ENCODE peak calls at places on chromosomes 6 and 20, in ten cellular contexts. X is cardiac fibroblast, C is activated B cell treated with CpG ODN at 0.5 μM for 24 hours, U is lower leg skin, B is left lung, P is left ventricle myocardium inferior, T is GM13976, V is fibroblast of lung, M is OCI-LY7, Q is GM23338. I is an unnamed sample.

GRCh38 chr6:136526196-136526930 is 23.9 kb downstream of the MAP7 start:
- DNase-seq in U (peak), T (peak), V (peak), C (no peak), B (peak), M (no peak), Q (peak), P (peak), X (peak), I (peak)

GRCh38 chr20:17538517-17539170 is 7.5 kb upstream of the BFSP1 start:
- DNase-seq in U (no peak), B (no peak), P (no peak), M (no peak), T (no peak), X (no peak), C (no peak), Q (no peak), V (no peak), I (peak)

GRCh38 chr20:49843139-49843538 is 30.5 kb downstream of the SLC9A8 start:
- DNase-seq in M (no peak), C (no peak), U (no peak), V (no peak), B (no peak), Q (no peak), P (no peak), T (no peak), X (no peak), I (no peak)

GRCh38 chr6:72720464-72720863 is 98.6 kb downstream of the KCNQ5 start:
- DNase-seq in V (no peak), B (no peak), X (peak), Q (no peak), C (no peak), P (no peak), U (no peak), M (no peak), T (no peak), I (no peak)

GRCh38 chr6:35973670-35974222 is 50.7 kb downstream of the SLC26A8 start:
- DNase-seq in M (no peak), B (peak), V (no peak), C (no peak), X (peak), Q (no peak), P (no peak), U (no peak), T (peak), I (peak)

GRCh38 chr20:61951695-61952533 is 113.8 kb downstream of the TAF4 start:
- DNase-seq in X (no peak), V (peak), M (no peak), C (no peak), B (peak), T (no peak), Q (peak), U (no peak), P (no peak), I (no peak)

GRCh38 chr6:24924956-24925355 is 10.8 kb downstream of the RIPOR2 start:
- DNase-seq in M (no peak), U (no peak), T (no peak), B (no peak), Q (no peak), P (no peak), V (no peak), X (no peak), C (no peak), I (no peak)

GRCh38 chr6:168020242-168020641 is 22.8 kb downstream of the KIF25 start:
- DNase-seq in X (no peak), B (no peak), P (no peak), T (no peak), C (no peak), U (no peak), V (no peak), M (no peak), Q (no peak), I (no peak)

GRCh38 chr6:116528800-116529199 is 16.7 kb downstream of the TRAPPC3L start:
- DNase-seq in P (no peak), U (no peak), V (no peak), M (no peak), Q (no peak), C (no peak), T (no peak), B (no peak), X (peak), I (no peak)

GRCh38 chr20:4633780-4634179 is 87.9 kb upstream of the PRND start:
- DNase-seq in B (no peak), U (no peak), T (no peak), Q (no peak), V (peak), P (no peak), M (no peak), X (peak), C (no peak), I (no peak)

GRCh38 chr6:128204621-128205020 is 303.8 kb upstream of the THEMIS start:
- DNase-seq in X (peak), C (no peak), P (no peak), B (no peak), U (no peak), Q (peak), T (no peak), V (no peak), M (no peak), I (no peak)

GRCh38 chr20:33650753-33651561 is 11.2 kb upstream of the C20orf144 start:
- DNase-seq in C (no peak), T (no peak), V (no peak), U (no peak), X (no peak), B (no peak), P (no peak), Q (no peak), M (no peak), I (no peak)

GRCh38 chr6:63816979-63817436 is 181.4 kb downstream of the PHF3 start:
- DNase-seq in U (no peak), P (no peak), T (peak), C (no peak), X (peak), M (peak), B (no peak), V (no peak), Q (peak), I (no peak)

GRCh38 chr6:39696986-39697788 is 28.0 kb downstream of the KIF6 start:
- DNase-seq in C (no peak), T (no peak), P (no peak), X (no peak), Q (no peak), V (no peak), U (no peak), M (no peak), B (no peak), I (no peak)

GRCh38 chr20:52193133-52193532 is 1.6 kb upstream of the ZFP64 start:
- DNase-seq in X (no peak), U (no peak), M (no peak), V (no peak), P (no peak), T (no peak), B (no peak), C (no peak), Q (no peak), I (no peak)

GRCh38 chr6:131897050-131897435 is 54.1 kb downstream of the CCN2 start:
- DNase-seq in C (no peak), B (no peak), Q (no peak), T (no peak), U (no peak), V (no peak), M (no peak), X (no peak), P (no peak), I (no peak)

GRCh38 chr20:58141971-58142842 is 86.2 kb downstream of the ANKRD60 start:
- DNase-seq in C (no peak), Q (no peak), X (no peak), B (no peak), P (no peak), T (no peak), M (no peak), V (no peak), U (peak), I (no peak)

GRCh38 chr6:148693882-148694484 is 52.8 kb upstream of the UST start:
- DNase-seq in C (peak), B (no peak), Q (no peak), T (no peak), P (no peak), V (no peak), X (peak), M (peak), U (no peak), I (no peak)

GRCh38 chr6:145963216-145964068 is 716 bp downstream of the SHPRH start:
- DNase-seq in T (peak), B (peak), P (peak), X (peak), C (peak), V (peak), Q (peak), U (peak), M (peak), I (peak)

DNA sequence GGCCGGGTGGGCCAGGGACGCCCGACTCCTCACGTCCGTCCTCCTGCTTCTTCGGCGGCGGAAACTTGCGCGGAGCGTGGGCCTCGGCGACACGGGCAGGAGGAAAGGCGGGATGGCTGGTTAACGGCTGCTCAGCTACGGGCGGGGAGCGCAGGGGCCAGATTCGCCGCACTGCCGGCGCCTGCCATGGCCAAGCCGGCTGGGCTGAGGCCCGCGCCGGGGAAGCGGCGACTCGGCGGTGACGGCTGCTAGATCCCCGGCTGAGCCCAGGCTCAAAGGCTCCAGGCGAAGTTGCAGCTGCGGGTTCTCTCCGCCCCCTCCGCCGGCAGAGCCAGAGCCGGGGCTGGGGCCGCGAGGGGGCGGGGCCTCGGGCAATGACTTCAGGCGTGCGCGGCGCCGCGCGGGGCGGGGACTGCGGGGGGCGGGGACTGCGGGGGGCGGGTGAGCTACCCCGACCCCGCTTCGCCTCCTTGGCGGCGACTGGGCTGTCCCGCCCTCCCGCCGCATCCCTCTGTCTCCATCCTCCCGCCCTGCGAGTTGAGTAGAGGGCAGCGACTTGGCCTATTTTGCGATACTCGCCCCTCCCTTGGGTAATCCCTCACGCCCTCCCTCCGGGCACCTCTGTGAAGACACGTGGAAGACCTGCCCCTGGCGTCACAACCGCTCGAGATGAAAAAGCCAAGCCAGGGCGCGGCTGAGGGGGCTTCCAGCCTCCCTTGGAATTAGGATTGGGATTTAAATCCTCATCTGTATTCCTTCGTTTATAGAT is at the start of gene CEP85L:
- DNase-seq in V (peak), M (peak), B (peak), U (peak), P (peak), T (peak), X (peak), C (peak), Q (peak), I (peak)
- TF ChIP-seq CTCF in V (no peak), M (peak), B (no peak), U (no peak), P (no peak), T (no peak), X (no peak), C (no peak), Q (no peak), I (no peak)

GRCh38 chr20:63574829-63575720 is 1.0 kb upstream of the HELZ2 start:
- DNase-seq in C (no peak), Q (no peak), V (peak), P (no peak), M (no peak), T (no peak), X (peak), B (no peak), U (no peak), I (no peak)

GRCh38 chr20:63574156-63574828 is at the start of gene HELZ2:
- DNase-seq in B (peak), U (peak), V (peak), X (peak), Q (peak), P (peak), C (peak), M (peak), T (peak), I (peak)

GRCh38 chr20:63572071-63572787 is 1.8 kb downstream of the HELZ2 start:
- DNase-seq in Q (no peak), M (no peak), X (no peak), P (no peak), T (no peak), B (no peak), V (no peak), C (no peak), U (no peak), I (no peak)

GRCh38 chr20:63573739-63574131 is 304 bp downstream of the HELZ2 start:
- DNase-seq in B (no peak), X (no peak), T (no peak), P (no peak), C (no peak), U (no peak), M (no peak), V (no peak), Q (no peak), I (no peak)

DNA sequence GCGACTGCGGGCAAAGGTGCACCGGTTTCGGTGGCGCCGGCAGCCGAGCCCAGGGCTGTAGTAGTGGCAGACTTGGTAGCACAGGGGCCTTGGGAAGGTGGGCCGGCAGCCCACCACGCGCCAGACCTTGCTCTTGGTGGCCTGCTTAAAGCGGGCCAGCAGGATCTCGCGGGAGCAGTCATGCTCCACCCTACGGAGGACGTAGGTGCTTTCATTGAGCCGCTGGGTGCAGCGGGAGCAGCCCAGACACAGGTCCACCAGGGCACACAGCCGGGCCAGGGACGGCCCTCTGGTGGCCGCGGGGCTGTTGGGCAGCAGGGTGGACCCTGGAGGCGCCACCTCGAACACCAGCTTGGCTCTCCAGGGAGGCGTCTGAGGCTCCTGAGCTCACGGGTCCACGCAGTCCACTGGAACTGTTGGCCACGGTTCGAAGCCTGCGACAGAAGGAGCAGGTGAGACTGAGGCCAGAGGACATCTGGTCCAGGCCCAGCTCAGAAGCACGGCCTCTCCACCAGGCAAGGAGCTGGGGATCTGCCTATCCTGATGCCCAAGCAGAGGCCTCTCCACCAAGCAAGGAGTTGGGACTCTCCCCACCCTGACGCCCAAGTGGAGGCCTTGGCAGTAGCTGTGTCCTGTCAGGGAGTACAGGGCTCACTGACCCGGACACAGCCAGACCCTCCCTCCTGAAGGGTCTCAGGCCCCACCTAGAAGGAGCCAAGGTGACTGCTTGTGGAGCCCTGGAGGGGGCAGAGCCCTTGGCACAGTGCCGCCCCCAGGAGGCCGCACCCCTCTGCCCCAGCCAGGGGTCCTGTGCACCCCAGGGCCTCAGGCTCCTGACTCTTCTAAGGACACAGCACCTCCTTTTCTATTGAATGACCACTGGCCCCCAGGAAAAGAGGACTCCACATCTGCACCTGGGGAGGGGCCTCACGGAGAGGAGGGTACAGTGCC is 976 bp downstream of the HELZ2 start:
- DNase-seq in U (no peak), T (no peak), P (no peak), X (no peak), V (no peak), B (no peak), Q (peak), M (no peak), C (no peak), I (no peak)
- TF ChIP-seq CTCF in U (no peak), T (no peak), P (no peak), X (peak), V (no peak), B (no peak), Q (peak), M (peak), C (no peak), I (no peak)

DNA sequence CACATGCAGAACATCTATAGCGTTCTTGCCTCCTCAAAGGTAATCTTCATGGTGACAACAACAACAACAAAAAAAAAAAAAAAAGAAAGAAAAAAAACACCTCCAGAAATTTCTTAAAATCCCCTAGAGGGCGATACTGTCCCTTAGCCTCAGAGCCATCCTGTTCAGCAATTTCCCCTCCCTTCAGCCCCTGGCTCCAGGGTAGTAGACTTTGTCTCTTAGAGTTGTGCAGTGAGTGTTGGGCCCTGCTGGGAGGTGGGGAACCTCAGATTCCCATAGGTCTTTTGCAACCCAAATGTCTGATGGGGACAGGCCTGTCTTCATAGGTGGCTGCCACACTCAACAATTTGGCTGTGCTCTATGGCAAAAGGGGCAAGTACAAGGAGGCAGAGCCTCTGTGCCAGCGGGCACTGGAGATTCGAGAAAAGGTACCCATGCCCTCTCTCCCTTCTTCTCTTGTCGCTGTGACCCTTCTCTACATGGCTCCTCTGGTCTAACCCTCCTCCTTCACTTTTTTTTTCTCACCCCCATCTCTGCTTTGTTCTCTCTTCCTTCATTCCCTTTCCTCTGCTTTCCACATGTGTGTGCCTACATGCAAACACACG is 6.0 kb upstream of the PTK7 start:
- DNase-seq in V (peak), C (no peak), Q (peak), T (peak), M (peak), P (no peak), X (peak), U (no peak), B (no peak), I (peak)
- TF ChIP-seq CTCF in V (peak), C (no peak), Q (peak), T (no peak), M (peak), P (peak), X (peak), U (no peak), B (peak), I (peak)

DNA sequence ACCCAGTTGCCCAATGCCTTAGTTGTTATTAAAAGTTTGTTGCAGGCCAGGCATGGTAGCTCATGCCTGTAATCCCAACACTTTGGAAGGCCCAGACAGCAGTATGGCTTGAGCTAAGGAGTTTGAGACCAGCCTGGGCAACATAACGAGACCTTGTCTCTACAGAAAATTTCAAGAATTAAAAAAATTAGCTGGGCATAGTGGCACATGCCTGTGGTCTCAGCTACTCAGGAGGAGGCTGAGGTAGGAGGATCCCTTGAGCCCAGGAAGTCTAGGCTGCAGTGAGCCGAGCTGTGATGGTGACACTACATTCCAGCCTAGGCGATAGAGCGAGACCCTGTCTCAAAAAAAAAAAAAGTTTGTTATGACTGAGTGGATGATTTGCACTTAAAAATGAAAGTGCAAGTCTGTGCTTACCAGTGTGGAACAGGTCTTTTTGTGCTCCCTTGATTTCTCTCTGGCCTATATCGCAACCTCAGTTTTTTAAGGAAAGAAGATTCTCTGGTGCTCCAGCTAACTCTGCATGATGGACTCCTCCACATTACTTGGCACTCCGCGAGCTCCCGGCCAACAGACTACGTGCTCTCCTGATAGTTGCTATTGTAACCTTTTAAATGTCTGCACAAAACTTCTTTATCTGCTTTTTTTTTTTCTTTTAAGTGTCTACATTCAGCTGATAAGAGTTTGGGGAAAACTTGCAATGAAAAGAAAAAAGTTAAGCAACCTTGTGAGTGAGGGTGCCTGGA is 22.1 kb downstream of the ZKSCAN3 start:
- DNase-seq in T (peak), Q (no peak), M (peak), X (no peak), C (no peak), V (no peak), P (no peak), B (no peak), U (no peak), I (peak)
- TF ChIP-seq CTCF in T (no peak), Q (no peak), M (no peak), X (no peak), C (no peak), V (no peak), P (no peak), B (no peak), U (no peak), I (no peak)

GRCh38 chr20:40471261-40471629 is 217.8 kb downstream of the MAFB start:
- DNase-seq in T (no peak), C (no peak), B (no peak), X (no peak), U (no peak), M (no peak), Q (peak), P (no peak), V (no peak), I (no peak)
- TF ChIP-seq CTCF in T (no peak), C (no peak), B (no peak), X (no peak), U (no peak), M (peak), Q (peak), P (peak), V (no peak), I (no peak)

GRCh38 chr6:3263091-3263490 is 4.3 kb downstream of the PSMG4 start:
- DNase-seq in M (no peak), C (no peak), V (no peak), X (no peak), U (no peak), T (no peak), Q (no peak), P (no peak), B (no peak), I (no peak)
- TF ChIP-seq CTCF in M (no peak), C (no peak), V (no peak), X (no peak), U (no peak), T (no peak), Q (no peak), P (no peak), B (no peak), I (no peak)

DNA sequence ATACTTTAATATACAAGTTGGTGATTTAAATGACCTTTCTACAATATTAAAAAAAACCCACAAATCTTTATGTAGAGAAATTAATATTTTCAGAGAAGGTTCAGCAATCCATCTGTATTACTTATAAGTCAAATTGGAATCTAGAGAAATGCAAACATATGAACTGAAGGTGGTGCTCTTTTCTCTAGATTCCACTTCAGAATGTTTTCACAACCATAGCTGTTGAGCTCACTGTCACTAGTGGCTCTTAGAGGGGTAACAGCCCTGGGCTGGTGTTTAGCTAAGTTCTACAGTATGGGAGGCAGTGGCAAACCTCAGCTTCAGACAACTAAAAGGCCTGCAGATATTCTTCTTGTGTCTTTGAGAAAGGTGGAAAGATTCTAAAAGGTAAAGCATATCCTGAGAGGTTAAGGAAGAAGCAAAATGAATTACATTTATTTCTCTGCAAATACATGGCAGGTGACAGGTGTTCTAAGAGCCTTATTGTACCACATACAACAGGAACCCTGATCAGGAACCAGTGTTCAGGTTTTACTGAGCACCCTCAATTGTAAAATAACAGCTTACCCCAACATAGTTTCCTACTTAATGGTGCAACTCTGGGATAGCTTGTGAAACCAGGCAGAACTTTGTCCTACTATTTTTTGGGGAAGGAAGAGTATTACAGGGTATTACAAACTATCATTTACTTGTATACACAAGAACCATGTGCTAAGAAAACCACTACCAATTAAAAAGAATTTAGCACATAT is 56.6 kb upstream of the SAMHD1 start:
- DNase-seq in M (peak), C (no peak), X (peak), V (peak), B (no peak), Q (no peak), P (no peak), U (no peak), T (peak), I (peak)
- TF ChIP-seq CTCF in M (peak), C (no peak), X (peak), V (peak), B (no peak), Q (peak), P (peak), U (no peak), T (no peak), I (peak)